ENCODE peak calls at places on chromosome 17, in four cellular contexts. One of them, this sample, is unnamed.

GRCh38 chr17:61754124-61754523 is 109.2 kb downstream of the BRIP1 start:
- DNase-seq in stomach: no peak
- DNase-seq in sigmoid colon: no peak
- DNase-seq in uterus: no peak
- DNase-seq in this sample: no peak

GRCh38 chr17:76458580-76459490 is 5.9 kb upstream of the UBE2O start:
- DNase-seq in stomach: peak; percentile 70
- DNase-seq in sigmoid colon: no peak
- DNase-seq in uterus: no peak
- DNase-seq in this sample: no peak

GRCh38 chr17:35972066-35972465 is 9.2 kb downstream of the CCL16 start:
- DNase-seq in stomach: no peak
- DNase-seq in sigmoid colon: no peak
- DNase-seq in uterus: no peak
- DNase-seq in this sample: no peak

GRCh38 chr17:42674755-42675347 is 1.9 kb downstream of the PLEKHH3 start:
- DNase-seq in stomach: peak; percentile 66
- DNase-seq in sigmoid colon: no peak
- DNase-seq in uterus: no peak
- DNase-seq in this sample: no peak

GRCh38 chr17:11996722-11997146 is 541 bp downstream of the ZNF18 start:
- DNase-seq in stomach: peak; percentile 44
- DNase-seq in sigmoid colon: no peak
- DNase-seq in uterus: no peak
- DNase-seq in this sample: peak; percentile 92

GRCh38 chr17:73588291-73589095 is 55.8 kb downstream of the SDK2 start:
- DNase-seq in stomach: no peak
- DNase-seq in sigmoid colon: no peak
- DNase-seq in uterus: no peak
- DNase-seq in this sample: no peak

GRCh38 chr17:74852237-74853047 is 7.2 kb downstream of the GRIN2C start:
- DNase-seq in stomach: no peak
- DNase-seq in sigmoid colon: no peak
- DNase-seq in uterus: no peak
- DNase-seq in this sample: no peak

GRCh38 chr17:27049104-27049784 is 244.7 kb upstream of the WSB1 start:
- DNase-seq in stomach: no peak
- DNase-seq in sigmoid colon: no peak
- DNase-seq in uterus: no peak
- DNase-seq in this sample: no peak

GRCh38 chr17:14297161-14297851 is 3.6 kb upstream of the HS3ST3B1 start:
- DNase-seq in stomach: peak; percentile 38
- DNase-seq in sigmoid colon: no peak
- DNase-seq in uterus: no peak
- DNase-seq in this sample: peak; percentile 87

GRCh38 chr17:37465058-37465616 is 24.6 kb upstream of the DUSP14 start:
- DNase-seq in stomach: no peak
- DNase-seq in sigmoid colon: no peak
- DNase-seq in uterus: no peak
- DNase-seq in this sample: no peak

GRCh38 chr17:7577327-7578199 is 1.9 kb upstream of the CD68 start:
- DNase-seq in stomach: no peak
- DNase-seq in sigmoid colon: no peak
- DNase-seq in uterus: no peak
- DNase-seq in this sample: no peak

GRCh38 chr17:3968017-3968416 is 3.8 kb upstream of the ATP2A3 start:
- DNase-seq in stomach: no peak
- DNase-seq in sigmoid colon: no peak
- DNase-seq in uterus: no peak
- DNase-seq in this sample: no peak

GRCh38 chr17:62644487-62645173 is 17.2 kb downstream of the MRC2 start:
- DNase-seq in stomach: no peak
- DNase-seq in sigmoid colon: peak; percentile 56
- DNase-seq in uterus: no peak
- DNase-seq in this sample: no peak

GRCh38 chr17:64531955-64532371 is 25.2 kb downstream of the CEP95 start:
- DNase-seq in stomach: no peak
- DNase-seq in sigmoid colon: no peak
- DNase-seq in uterus: no peak
- DNase-seq in this sample: no peak

GRCh38 chr17:43465049-43465448 is 18.7 kb upstream of the DHX8 start:
- DNase-seq in stomach: no peak
- DNase-seq in sigmoid colon: no peak
- DNase-seq in uterus: no peak
- DNase-seq in this sample: no peak

GRCh38 chr17:1078831-1079561 is 82.1 kb downstream of the TIMM22 start:
- DNase-seq in stomach: no peak
- DNase-seq in sigmoid colon: no peak
- DNase-seq in uterus: no peak
- DNase-seq in this sample: no peak

GRCh38 chr17:57032343-57032742 is 52.7 kb upstream of the AKAP1 start:
- DNase-seq in stomach: peak; percentile 70
- DNase-seq in sigmoid colon: peak; percentile 93
- DNase-seq in uterus: no peak
- DNase-seq in this sample: no peak

DNA sequence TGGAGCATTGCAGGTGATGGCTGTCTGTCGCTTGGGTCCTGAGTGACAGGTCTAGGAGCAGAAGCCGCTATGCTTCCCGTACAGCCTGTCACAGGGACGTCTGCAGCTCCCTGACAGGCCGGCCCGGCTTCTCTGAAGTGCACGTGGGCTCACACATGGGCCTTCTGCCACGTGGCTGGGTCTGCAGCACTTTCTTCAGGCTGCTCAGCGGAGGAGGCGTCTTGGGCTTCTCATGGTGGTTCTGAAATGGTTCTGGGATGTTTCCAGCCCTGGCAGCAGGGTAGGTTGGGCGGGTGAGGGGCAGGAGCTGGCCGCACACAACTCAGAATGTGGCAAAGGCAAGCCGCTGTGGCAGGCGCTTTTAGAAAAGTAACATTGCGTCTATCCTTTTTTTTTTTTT is 80.3 kb upstream of the ZNF750 start:
- DNase-seq in stomach: no peak
- DNase-seq in sigmoid colon: no peak
- DNase-seq in uterus: no peak
- DNase-seq in this sample: no peak
- H3K36me3 ChIP-seq in stomach: peaks cover 73% of the 10 kb centered on the region
- H3K36me3 ChIP-seq in sigmoid colon: no peaks in the 10 kb centered on the region
- H3K36me3 ChIP-seq in uterus: no peaks in the 10 kb centered on the region
- H3K36me3 ChIP-seq in this sample: peaks cover 54% of the 10 kb centered on the region

GRCh38 chr17:44906987-44907681 is 7.9 kb upstream of the EFTUD2 start:
- DNase-seq in stomach: no peak
- DNase-seq in sigmoid colon: no peak
- DNase-seq in uterus: peak; percentile 12
- DNase-seq in this sample: no peak

GRCh38 chr17:44906010-44906646 is 6.9 kb upstream of the EFTUD2 start:
- DNase-seq in stomach: no peak
- DNase-seq in sigmoid colon: no peak
- DNase-seq in uterus: peak; percentile 8
- DNase-seq in this sample: no peak

GRCh38 chr17:44909681-44910144 is 5.6 kb downstream of the GFAP start:
- DNase-seq in stomach: no peak
- DNase-seq in sigmoid colon: peak; percentile 52
- DNase-seq in uterus: peak; percentile 8
- DNase-seq in this sample: no peak

GRCh38 chr17:44908761-44909326 is 6.5 kb downstream of the GFAP start:
- DNase-seq in stomach: no peak
- DNase-seq in sigmoid colon: no peak
- DNase-seq in uterus: no peak
- DNase-seq in this sample: no peak

DNA sequence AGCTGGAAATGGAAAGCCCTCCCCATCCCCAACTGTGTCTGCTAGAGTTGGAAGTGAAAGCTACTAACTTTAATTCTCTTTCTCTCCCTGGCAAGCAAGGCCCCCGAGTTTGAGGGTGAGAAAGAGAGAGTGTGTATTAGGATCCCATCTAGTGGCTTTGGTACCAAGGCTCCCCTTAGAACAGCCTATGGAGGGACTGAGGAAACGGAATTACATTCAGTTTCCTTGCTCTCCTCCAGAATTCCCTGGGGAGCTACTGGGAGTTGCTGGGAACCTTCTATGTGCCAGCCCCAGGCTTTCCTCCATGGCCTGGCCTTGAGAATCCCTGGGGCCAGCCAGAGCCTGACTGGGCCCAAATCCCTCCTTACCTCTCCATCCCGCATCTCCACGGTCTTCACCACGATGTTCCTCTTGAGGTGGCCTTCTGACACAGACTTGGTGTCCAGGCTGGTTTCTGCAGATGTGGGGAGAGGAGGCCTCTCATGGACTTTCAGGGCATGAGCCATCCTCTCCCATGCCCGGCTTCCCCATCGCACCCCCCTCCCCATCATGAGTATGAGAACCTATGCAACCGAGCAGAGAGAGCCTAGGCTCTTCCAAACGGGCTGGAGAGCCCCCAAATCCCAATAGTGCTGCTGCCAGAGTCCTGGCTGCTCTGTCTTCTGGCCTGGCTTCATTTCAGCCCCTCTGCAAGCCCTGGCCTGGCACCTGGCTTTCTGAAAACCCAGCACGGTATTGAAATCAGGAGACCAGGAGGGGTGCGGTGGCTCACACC is 7.4 kb downstream of the GFAP start:
- DNase-seq in stomach: no peak
- DNase-seq in sigmoid colon: no peak
- DNase-seq in uterus: peak; percentile 8
- DNase-seq in this sample: no peak
- H3K4me1 ChIP-seq in stomach: peaks cover 10% of the 10 kb centered on the region
- H3K4me1 ChIP-seq in sigmoid colon: peaks cover 11% of the 10 kb centered on the region
- H3K4me1 ChIP-seq in uterus: peaks cover 4% of the 10 kb centered on the region
- H3K4me1 ChIP-seq in this sample: peaks cover 9% of the 10 kb centered on the region

DNA sequence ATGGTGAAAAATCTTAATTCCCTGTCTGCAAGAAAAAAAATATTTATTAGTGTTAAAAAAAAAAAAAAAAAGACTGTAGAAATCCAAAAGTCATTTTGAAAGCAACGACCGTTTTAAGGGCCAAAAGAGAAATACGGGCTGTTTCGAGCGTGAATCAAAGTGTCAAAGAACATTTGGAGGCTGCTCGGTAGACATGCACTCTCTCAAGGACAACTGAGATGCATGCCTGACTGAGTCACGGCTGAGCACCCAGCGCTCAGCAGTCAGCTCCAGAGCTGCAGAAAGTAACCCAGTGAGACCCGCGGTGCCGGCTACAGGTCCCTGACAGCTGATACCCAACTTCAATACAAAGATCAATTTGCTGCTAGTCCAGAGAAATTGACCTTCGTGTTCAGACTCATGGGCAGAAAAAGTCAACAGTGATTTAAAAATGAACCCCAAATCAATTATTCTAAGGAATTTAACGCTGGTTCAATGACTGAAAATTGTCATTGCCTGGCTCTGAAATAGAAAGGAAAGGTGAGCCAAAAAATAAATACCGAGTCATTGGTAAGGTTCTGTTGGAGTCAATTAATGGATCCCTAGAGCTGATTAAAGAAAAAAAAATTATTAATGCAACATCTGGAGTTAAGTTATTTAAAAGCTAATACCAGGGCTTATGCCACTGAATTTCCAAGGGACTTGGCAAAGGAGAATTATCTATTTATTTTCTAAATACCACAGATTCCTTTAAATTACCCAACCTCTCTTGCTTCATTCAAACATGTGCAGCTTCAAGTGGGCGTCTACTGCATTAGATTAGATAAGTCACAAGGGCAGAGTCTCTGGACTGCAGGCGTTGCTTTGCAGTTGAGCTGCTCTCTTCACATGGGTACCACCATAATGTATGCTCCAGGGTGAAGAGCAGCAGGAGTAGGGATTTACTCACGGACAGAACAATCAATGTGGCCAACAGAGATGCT is 214.7 kb downstream of the STX8 start:
- DNase-seq in stomach: no peak
- DNase-seq in sigmoid colon: peak; percentile 68
- DNase-seq in uterus: no peak
- DNase-seq in this sample: no peak
- H3K4me3 ChIP-seq in stomach: no peak overlapping the region
- H3K4me3 ChIP-seq in sigmoid colon: no peak overlapping the region
- H3K4me3 ChIP-seq in uterus: no peak overlapping the region
- H3K4me3 ChIP-seq in this sample: no peak overlapping the region

GRCh38 chr17:20273741-20274500 is 193.4 kb downstream of the LGALS9B start:
- DNase-seq in stomach: no peak
- DNase-seq in sigmoid colon: no peak
- DNase-seq in uterus: no peak
- DNase-seq in this sample: no peak
- H3K36me3 ChIP-seq in stomach: peaks cover 5% of the 10 kb centered on the region
- H3K36me3 ChIP-seq in sigmoid colon: no peaks in the 10 kb centered on the region
- H3K36me3 ChIP-seq in uterus: no peaks in the 10 kb centered on the region
- H3K36me3 ChIP-seq in this sample: no peaks in the 10 kb centered on the region

GRCh38 chr17:28554565-28554964 is 2.1 kb upstream of the UNC119 start:
- DNase-seq in stomach: no peak
- DNase-seq in sigmoid colon: no peak
- DNase-seq in uterus: no peak
- DNase-seq in this sample: no peak

GRCh38 chr17:28551421-28552186 is 820 bp downstream of the UNC119 start:
- DNase-seq in stomach: no peak
- DNase-seq in sigmoid colon: no peak
- DNase-seq in uterus: no peak
- DNase-seq in this sample: no peak

GRCh38 chr17:28555022-28555421 is 2.6 kb upstream of the UNC119 start:
- DNase-seq in stomach: no peak
- DNase-seq in sigmoid colon: no peak
- DNase-seq in uterus: no peak
- DNase-seq in this sample: no peak

GRCh38 chr17:28552201-28552999 is at the start of gene UNC119:
- DNase-seq in stomach: peak; percentile 85
- DNase-seq in sigmoid colon: peak; percentile 82
- DNase-seq in uterus: peak; percentile 62
- DNase-seq in this sample: no peak

GRCh38 chr17:28553000-28553505 is 629 bp upstream of the UNC119 start:
- DNase-seq in stomach: no peak
- DNase-seq in sigmoid colon: no peak
- DNase-seq in uterus: no peak
- DNase-seq in this sample: no peak
- H3K4me1 ChIP-seq in stomach: peaks cover 10% of the 10 kb centered on the region
- H3K4me1 ChIP-seq in sigmoid colon: peaks cover 27% of the 10 kb centered on the region
- H3K4me1 ChIP-seq in uterus: peaks cover 4% of the 10 kb centered on the region
- H3K4me1 ChIP-seq in this sample: peaks cover 39% of the 10 kb centered on the region

GRCh38 chr17:51152766-51153209 is 571 bp upstream of the NME1 start:
- DNase-seq in stomach: no peak
- DNase-seq in sigmoid colon: no peak
- DNase-seq in uterus: no peak
- DNase-seq in this sample: no peak
- H3K4me3 ChIP-seq in stomach: peak overlapping the region; percentile 79
- H3K4me3 ChIP-seq in sigmoid colon: peak overlapping the region; percentile 62
- H3K4me3 ChIP-seq in uterus: peak overlapping the region; percentile 36
- H3K4me3 ChIP-seq in this sample: peak overlapping the region; percentile 69

DNA sequence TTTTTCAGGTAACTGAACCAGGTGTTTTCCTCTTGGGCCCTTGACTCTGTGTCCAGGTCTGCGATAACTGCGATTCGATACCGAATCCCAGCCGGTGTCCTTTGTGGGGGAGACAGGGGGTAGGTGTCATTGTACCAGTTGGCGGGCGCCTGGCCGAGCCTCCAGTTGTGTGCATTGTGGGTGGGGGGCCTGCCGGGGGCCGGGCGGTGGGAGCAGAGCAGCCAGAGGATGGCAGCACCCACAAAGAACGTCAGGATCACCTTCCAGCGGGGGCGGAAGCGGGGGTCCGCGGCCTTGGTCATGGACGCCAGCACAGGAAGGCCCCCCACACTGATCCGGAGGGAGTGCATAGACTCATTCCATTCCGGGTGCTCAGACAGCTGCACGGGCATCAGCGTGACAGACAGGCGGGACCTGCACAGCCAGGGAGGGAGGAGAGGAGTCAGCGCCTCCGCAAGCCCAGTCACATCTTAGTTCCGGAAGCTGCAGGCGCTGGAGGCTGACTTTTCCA is 12.3 kb downstream of the CANT1 start:
- DNase-seq in stomach: no peak
- DNase-seq in sigmoid colon: peak; percentile 53
- DNase-seq in uterus: peak; percentile 11
- DNase-seq in this sample: no peak
- H3K36me3 ChIP-seq in stomach: peaks cover 89% of the 10 kb centered on the region
- H3K36me3 ChIP-seq in sigmoid colon: peaks cover 9% of the 10 kb centered on the region
- H3K36me3 ChIP-seq in uterus: no peaks in the 10 kb centered on the region
- H3K36me3 ChIP-seq in this sample: peaks cover 67% of the 10 kb centered on the region